ENCODE peak calls at places on chromosomes 5 and 9, in five cellular contexts. P, R, N, Y and B are unnamed samples.
A peak's percentile ranks its signal among the peaks of the same experiment; 100 is the strongest.

GRCh38 chr5:177290816-177291596 is 12.5 kb downstream of the RAB24 start:
- DNase-seq in P (no peak), N (no peak), Y (no peak), R (no peak), B (peak; percentile 44)

GRCh38 chr9:130331573-130331972 is 66.0 kb downstream of the HMCN2 start:
- DNase-seq in P (peak; percentile 3), Y (peak; percentile 52), R (no peak), N (peak; percentile 20), B (no peak)

GRCh38 chr5:178529080-178529479 is 61.1 kb downstream of the COL23A1 start:
- DNase-seq in R (no peak), N (no peak), P (no peak), Y (no peak), B (no peak)

GRCh38 chr5:179464631-179465030 is 85.7 kb upstream of the RUFY1 start:
- DNase-seq in Y (no peak), R (no peak), P (no peak), N (no peak), B (no peak)

GRCh38 chr9:122190597-122191381 is 31.1 kb downstream of the MORN5 start:
- DNase-seq in R (no peak), N (no peak), Y (peak; percentile 60), P (no peak), B (no peak)

GRCh38 chr5:157502143-157502647 is 42.2 kb downstream of the NIPAL4 start:
- DNase-seq in Y (no peak), P (no peak), R (no peak), N (peak; percentile 48), B (peak; percentile 69)

GRCh38 chr5:171961117-171961516 is 45.3 kb downstream of the FBXW11 start:
- DNase-seq in N (no peak), P (no peak), Y (no peak), R (no peak), B (peak; percentile 59)

GRCh38 chr5:39352931-39353330 is 11.4 kb downstream of the C9 start:
- DNase-seq in R (no peak), P (no peak), N (no peak), Y (no peak), B (no peak)

GRCh38 chr5:157358871-157359270 is 92.9 kb downstream of the CYFIP2 start:
- DNase-seq in Y (no peak), P (no peak), R (no peak), N (no peak), B (no peak)

GRCh38 chr5:171483453-171484177 is 64.2 kb downstream of the FGF18 start:
- DNase-seq in Y (peak; percentile 29), R (peak; percentile 88), N (peak; percentile 38), P (no peak), B (no peak)

GRCh38 chr5:33827885-33828284 is 63.9 kb downstream of the ADAMTS12 start:
- DNase-seq in P (no peak), R (no peak), Y (no peak), N (no peak), B (no peak)

GRCh38 chr9:134187821-134188420 is 23.6 kb upstream of the RNU6ATAC start:
- DNase-seq in N (no peak), R (peak; percentile 80), P (no peak), Y (no peak), B (no peak)

GRCh38 chr5:33788922-33789321 is 102.9 kb downstream of the ADAMTS12 start:
- DNase-seq in Y (no peak), N (peak; percentile 97), R (no peak), P (peak; percentile 91), B (no peak)

GRCh38 chr5:180294913-180295555 is 3.2 kb upstream of the MAPK9 start:
- DNase-seq in R (no peak), N (no peak), Y (no peak), P (no peak), B (no peak)

GRCh38 chr9:114906922-114907571 is 23.3 kb downstream of the TNFSF8 start:
- DNase-seq in P (no peak), N (peak; percentile 77), R (no peak), Y (no peak), B (peak; percentile 29)

GRCh38 chr5:2112128-2112808 is 229.5 kb upstream of the IRX4 start:
- DNase-seq in N (no peak), P (no peak), R (no peak), Y (no peak), B (no peak)

GRCh38 chr9:35954942-35955546 is 2.9 kb downstream of the OR2S2 start:
- DNase-seq in N (peak; percentile 93), Y (peak; percentile 71), P (peak; percentile 59), R (no peak), B (peak; percentile 71)

GRCh38 chr9:1875251-1875851 is 139.8 kb upstream of the SMARCA2 start:
- DNase-seq in P (no peak), N (no peak), R (no peak), Y (no peak), B (no peak)

GRCh38 chr5:15008476-15008875 is 136.9 kb upstream of the ANKH start:
- DNase-seq in R (peak; percentile 98), P (peak; percentile 95), Y (peak; percentile 94), N (peak; percentile 99), B (no peak)

GRCh38 chr9:6845881-6846280 is 88.1 kb downstream of the KDM4C start:
- DNase-seq in R (no peak), Y (no peak), N (peak; percentile 53), P (no peak), B (no peak)

GRCh38 chr9:99650187-99650874 is 171.4 kb upstream of the NR4A3 start:
- DNase-seq in Y (no peak), R (no peak), P (no peak), N (no peak), B (no peak)

GRCh38 chr5:39197556-39197955 is 21.8 kb downstream of the FYB1 start:
- DNase-seq in R (peak; percentile 70), P (no peak), Y (no peak), N (no peak), B (no peak)

GRCh38 chr9:87718852-87719612 is 6.9 kb upstream of the CTSL start:
- DNase-seq in Y (no peak), N (no peak), R (no peak), P (no peak), B (no peak)

GRCh38 chr9:108953983-108954574 is 19.9 kb downstream of the ABITRAM start:
- DNase-seq in P (peak; percentile 29), R (no peak), N (peak; percentile 77), Y (no peak), B (peak; percentile 48)

GRCh38 chr5:175711031-175711430 is 53.2 kb downstream of the HRH2 start:
- DNase-seq in P (no peak), N (no peak), R (no peak), Y (no peak), B (no peak)

GRCh38 chr9:89640391-89640790 is 35.6 kb downstream of the GADD45G start:
- DNase-seq in R (no peak), P (no peak), N (no peak), Y (no peak), B (no peak)

GRCh38 chr5:128035689-128036088 is 47.9 kb upstream of the SLC12A2 start:
- DNase-seq in Y (no peak), N (no peak), R (no peak), P (no peak), B (no peak)

GRCh38 chr5:143094087-143094511 is 309.4 kb downstream of the NR3C1 start:
- DNase-seq in P (no peak), R (no peak), N (peak; percentile 9), Y (no peak), B (no peak)

DNA sequence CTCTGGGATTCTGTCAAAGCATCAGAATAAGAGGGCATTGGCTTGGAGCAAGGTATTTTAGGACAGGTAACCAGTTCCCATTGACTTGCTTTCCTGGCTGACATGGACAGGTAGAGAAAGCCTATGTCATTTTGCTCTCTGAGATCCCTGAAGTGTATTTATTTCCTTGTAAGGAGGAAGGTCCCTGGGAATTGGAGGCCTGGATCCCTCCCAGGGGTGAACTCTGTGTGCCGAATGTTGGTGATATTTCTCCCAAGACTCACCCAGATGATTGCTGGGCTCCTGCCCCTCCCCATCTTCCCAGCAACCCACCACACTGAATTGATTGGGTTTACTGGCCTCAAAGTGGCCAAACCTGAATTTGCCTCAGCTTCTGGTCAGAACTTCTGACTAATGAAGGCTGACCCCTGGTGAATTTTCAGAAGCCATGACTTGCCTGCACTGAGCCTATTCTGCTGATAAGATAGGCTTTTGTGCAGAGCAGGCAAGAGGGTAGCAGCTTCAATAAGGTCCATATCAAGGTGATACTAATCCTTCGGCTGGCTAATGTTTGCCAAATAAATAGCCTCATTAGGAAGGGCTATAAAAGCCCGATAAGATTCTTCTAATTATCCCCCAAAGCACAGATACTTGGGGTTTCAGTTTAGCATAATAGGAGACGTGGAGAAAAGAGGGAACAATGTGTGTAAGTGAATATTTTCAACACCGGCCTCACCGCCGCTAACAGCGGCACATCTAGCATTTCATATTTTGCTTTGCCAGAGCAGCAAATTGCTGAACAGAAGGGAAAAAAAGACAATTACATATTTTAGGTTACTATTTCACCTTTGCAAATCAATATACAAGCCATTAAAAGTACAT is 152.9 kb upstream of the PITX1 start:
- DNase-seq in N (no peak), Y (no peak), R (no peak), P (no peak), B (no peak)
- TF ChIP-seq CTCF in N (no peak), Y (no peak), R (no peak), P (no peak), B (no peak)

GRCh38 chr5:154330097-154330667 is 115.6 kb upstream of the SAP30L start:
- DNase-seq in R (peak; percentile 23), Y (no peak), P (no peak), N (no peak), B (no peak)

GRCh38 chr5:154334406-154335041 is 111.3 kb upstream of the SAP30L start:
- DNase-seq in N (no peak), Y (no peak), P (no peak), R (peak; percentile 14), B (no peak)

GRCh38 chr5:154331267-154331666 is 114.5 kb upstream of the SAP30L start:
- DNase-seq in P (no peak), Y (no peak), R (no peak), N (no peak), B (no peak)

GRCh38 chr5:154331924-154332323 is 113.9 kb upstream of the SAP30L start:
- DNase-seq in R (peak; percentile 32), Y (no peak), P (no peak), N (no peak), B (no peak)

DNA sequence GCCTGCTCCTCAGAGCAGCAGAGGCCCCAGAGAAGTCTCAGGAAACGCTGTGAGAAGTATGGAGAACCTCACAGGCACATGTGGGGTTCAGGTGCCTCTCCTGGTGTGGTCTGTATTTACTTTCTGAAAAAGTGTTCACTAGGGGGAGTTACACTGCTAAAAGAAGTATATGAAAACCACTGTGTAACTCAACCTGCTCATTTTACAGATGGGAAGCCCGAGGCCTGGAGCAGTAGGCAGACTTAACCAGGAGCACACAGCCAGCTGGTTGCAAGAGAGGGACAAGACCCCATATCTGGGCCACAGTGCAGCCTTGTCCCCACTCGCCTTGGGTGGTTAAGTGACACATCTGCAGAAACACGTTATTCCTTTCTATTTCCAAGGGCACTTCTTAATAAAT is 112.8 kb upstream of the SAP30L start:
- DNase-seq in P (no peak), Y (no peak), N (no peak), R (peak; percentile 56), B (no peak)
- TF ChIP-seq CTCF in P (no peak), Y (no peak), N (peak; percentile 10), R (no peak), B (no peak)

DNA sequence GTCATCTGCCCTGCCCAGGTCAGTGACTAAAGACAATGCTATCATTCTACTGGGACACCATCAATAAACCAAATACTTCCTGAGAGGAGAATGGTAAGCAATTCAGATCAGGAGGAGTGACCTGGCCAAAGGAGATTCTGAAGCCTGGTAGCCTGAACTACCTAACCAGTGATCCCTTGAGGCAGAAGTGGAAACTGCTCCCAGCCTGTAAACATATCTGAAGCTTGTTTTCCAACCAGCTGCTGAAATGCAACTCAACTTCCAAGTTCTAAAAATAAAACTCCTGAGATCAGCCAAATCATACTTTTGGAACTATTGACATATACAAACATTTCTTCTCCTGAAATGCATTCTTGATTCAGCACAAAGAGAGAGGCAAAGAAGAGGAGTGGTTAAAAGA is 204.1 kb downstream of the EBF1 start:
- DNase-seq in R (no peak), Y (no peak), P (no peak), N (peak; percentile 70), B (no peak)
- TF ChIP-seq CTCF in R (no peak), Y (no peak), P (peak; percentile 29), N (peak; percentile 53), B (no peak)

GRCh38 chr5:10030219-10030831 is 219.4 kb downstream of the ATPSCKMT start:
- DNase-seq in Y (no peak), R (no peak), P (no peak), N (peak; percentile 79), B (no peak)
- TF ChIP-seq CTCF in Y (no peak), R (no peak), P (peak; percentile 62), N (peak; percentile 76), B (no peak)